ENCODE peak calls at places on chromosomes 16 and 17, in six cellular contexts. K is AG20443; O is activated CD8-positive, alpha-beta T cell treated with anti-CD3 and anti-CD28 coated beads for 36 hours; N is activated CD4-positive, alpha-beta T cell treated with anti-CD3 and anti-CD28 coated beads for 24 hours; B is HCEC 1CT; U is CD4-positive, alpha-beta memory T cell. G is an unnamed sample.

GRCh38 chr17:35846055-35846809 is 22.5 kb downstream of the HEATR9 start:
- DNase-seq in K (peak), O (no peak), N (no peak), B (no peak), U (no peak), G (no peak)

GRCh38 chr17:28763804-28764266 is 20.0 kb downstream of the TRAF4 start:
- DNase-seq in K (peak), O (peak), N (peak), B (peak), U (peak), G (peak)

GRCh38 chr17:32286518-32286900 is 20.9 kb downstream of the RHBDL3 start:
- DNase-seq in K (no peak), O (peak), N (no peak), B (no peak), U (no peak), G (no peak)

GRCh38 chr17:1766382-1767135 is 4.7 kb downstream of the SERPINF1 start:
- DNase-seq in K (no peak), O (no peak), N (no peak), B (no peak), U (no peak), G (no peak)

GRCh38 chr17:47239663-47240374 is 13.8 kb upstream of the ITGB3 start:
- DNase-seq in K (peak), O (no peak), N (no peak), B (peak), U (no peak), G (no peak)

GRCh38 chr16:65621640-65622039 is 499.8 kb upstream of the CDH11 start:
- DNase-seq in K (no peak), O (no peak), N (no peak), B (no peak), U (no peak), G (no peak)

GRCh38 chr17:49523706-49524472 is 28.8 kb downstream of the NGFR start:
- DNase-seq in K (no peak), O (peak), N (peak), B (no peak), U (peak), G (no peak)

GRCh38 chr17:60585887-60586286 is 14.1 kb upstream of the PPM1D start:
- DNase-seq in K (no peak), O (no peak), N (no peak), B (no peak), U (no peak), G (no peak)

GRCh38 chr17:46110219-46110618 is 83.0 kb downstream of the KANSL1 start:
- DNase-seq in K (no peak), O (no peak), N (no peak), B (no peak), U (no peak), G (no peak)

GRCh38 chr16:2237076-2237551 is 870 bp downstream of the DNASE1L2 start:
- DNase-seq in K (no peak), O (no peak), N (no peak), B (no peak), U (no peak), G (no peak)

GRCh38 chr17:45298546-45299285 is 18.1 kb downstream of the MAP3K14 start:
- DNase-seq in K (no peak), O (no peak), N (no peak), B (no peak), U (no peak), G (no peak)

GRCh38 chr17:10216213-10216982 is 18.0 kb upstream of the GAS7 start:
- DNase-seq in K (no peak), O (no peak), N (no peak), B (no peak), U (no peak), G (no peak)

GRCh38 chr17:55446581-55447205 is 25.1 kb upstream of the MMD start:
- DNase-seq in K (no peak), O (no peak), N (no peak), B (no peak), U (no peak), G (no peak)

GRCh38 chr16:46649571-46649970 is 28.4 kb upstream of the SHCBP1 start:
- DNase-seq in K (no peak), O (no peak), N (no peak), B (peak), U (no peak), G (no peak)

GRCh38 chr16:26727801-26728200 is 338.9 kb upstream of the C16orf82 start:
- DNase-seq in K (no peak), O (no peak), N (no peak), B (no peak), U (no peak), G (no peak)

GRCh38 chr17:20281860-20282259 is 185.5 kb downstream of the LGALS9B start:
- DNase-seq in K (no peak), O (no peak), N (no peak), B (no peak), U (no peak), G (no peak)

GRCh38 chr17:82449136-82449882 is 1.2 kb downstream of the CYBC1 start:
- DNase-seq in K (peak), O (peak), N (peak), B (no peak), U (peak), G (no peak)

GRCh38 chr17:32463304-32463703 is 19.0 kb downstream of the PSMD11 start:
- DNase-seq in K (no peak), O (no peak), N (no peak), B (no peak), U (no peak), G (no peak)

GRCh38 chr17:60395508-60396065 is 3.7 kb upstream of the USP32 start:
- DNase-seq in K (no peak), O (no peak), N (no peak), B (no peak), U (no peak), G (no peak)

GRCh38 chr17:7466644-7467341 is 12.6 kb downstream of the ZBTB4 start:
- DNase-seq in K (peak), O (no peak), N (no peak), B (peak), U (no peak), G (no peak)

GRCh38 chr17:47918003-47918402 is 22.0 kb downstream of the SP2 start:
- DNase-seq in K (no peak), O (no peak), N (no peak), B (no peak), U (no peak), G (no peak)

GRCh38 chr16:65975049-65975708 is 391.3 kb upstream of the CDH5 start:
- DNase-seq in K (peak), O (peak), N (no peak), B (peak), U (no peak), G (no peak)

GRCh38 chr17:30345527-30346075 is 11.7 kb upstream of the TMIGD1 start:
- DNase-seq in K (no peak), O (peak), N (peak), B (no peak), U (no peak), G (no peak)

GRCh38 chr16:35431829-35432663 is 1972.6 kb downstream of the TP53TG3F start:
- DNase-seq in K (no peak), O (peak), N (no peak), B (no peak), U (no peak), G (peak)

GRCh38 chr17:83026311-83026811 is 53.0 kb upstream of the METRNL start:
- DNase-seq in K (no peak), O (no peak), N (no peak), B (no peak), U (no peak), G (no peak)

GRCh38 chr17:17540278-17540906 is 44.2 kb upstream of the RASD1 start:
- DNase-seq in K (no peak), O (no peak), N (no peak), B (no peak), U (no peak), G (no peak)

GRCh38 chr16:50004239-50004638 is 20.8 kb upstream of the CNEP1R1 start:
- DNase-seq in K (no peak), O (no peak), N (no peak), B (no peak), U (no peak), G (no peak)

GRCh38 chr16:15776572-15776971 is 80.3 kb downstream of the MYH11 start:
- DNase-seq in K (no peak), O (no peak), N (no peak), B (no peak), U (no peak), G (no peak)

GRCh38 chr17:78144736-78145641 is 1.2 kb upstream of the C17orf99 start:
- DNase-seq in K (no peak), O (no peak), N (no peak), B (no peak), U (no peak), G (no peak)

GRCh38 chr17:64533784-64534183 is 27.0 kb downstream of the CEP95 start:
- DNase-seq in K (no peak), O (no peak), N (no peak), B (no peak), U (no peak), G (no peak)